ENCODE peak calls at places on chromosomes 6 and 20, in six cellular contexts. I is NCI-H345, D is RWPE2, B is Daoy, E is hippocampal formation, V is tibial nerve. X is an unnamed sample.

GRCh38 chr20:60402209-60403058 is 444.2 kb downstream of the CDH26 start:
- DNase-seq in D (no peak), I (no peak), E (no peak), V (no peak), B (no peak), X (no peak)

GRCh38 chr6:137698636-137699035 is 168.4 kb upstream of the TNFAIP3 start:
- DNase-seq in D (no peak), E (peak), B (peak), I (no peak), V (peak), X (no peak)

GRCh38 chr6:140671926-140672325 is 1297.5 kb upstream of the CITED2 start:
- DNase-seq in V (no peak), E (no peak), B (peak), I (no peak), D (no peak), X (no peak)

GRCh38 chr6:170110201-170111140 is 180.4 kb downstream of the DLL1 start:
- DNase-seq in B (peak), E (no peak), D (peak), I (no peak), V (no peak), X (no peak)

GRCh38 chr6:48664850-48665249 is 553.9 kb upstream of the PTCHD4 start:
- DNase-seq in E (no peak), B (peak), V (no peak), D (no peak), I (no peak), X (no peak)

GRCh38 chr6:168962886-168963285 is 290.8 kb downstream of the THBS2 start:
- DNase-seq in D (no peak), V (no peak), E (no peak), B (peak), I (no peak), X (no peak)

GRCh38 chr6:31126416-31127175 is 6.3 kb upstream of the CDSN start:
- DNase-seq in I (no peak), D (no peak), V (no peak), E (no peak), B (no peak), X (no peak)

GRCh38 chr20:41865938-41866337 is 247.8 kb upstream of the CHD6 start:
- DNase-seq in I (no peak), V (no peak), B (no peak), D (no peak), E (no peak), X (no peak)